ENCODE peak calls at places on chromosomes 3 and 15, in seven cellular contexts. M, K, W, A, I, B and E are unnamed samples.

GRCh38 chr3:125374996-125375941 is at the start of gene ZNF148:
- DNase-seq in M (peak), K (peak), W (peak), A (peak), I (peak), B (peak), E (peak)

GRCh38 chr15:84142888-84143337 is 92.7 kb upstream of the GOLGA6L4 start:
- DNase-seq in M (peak), K (peak), W (peak), A (peak), I (peak), B (peak), E (peak)

GRCh38 chr15:87131067-87131466 is 1051.4 kb downstream of the AGBL1 start:
- DNase-seq in M (no peak), K (no peak), W (no peak), A (no peak), I (no peak), B (no peak), E (no peak)

GRCh38 chr15:90042766-90043525 is 41.8 kb downstream of the ZNF710 start:
- DNase-seq in M (no peak), K (no peak), W (no peak), A (no peak), I (no peak), B (no peak), E (no peak)

GRCh38 chr15:44296625-44297524 is 8.4 kb downstream of the GOLM2 start:
- DNase-seq in M (peak), K (no peak), W (peak), A (no peak), I (no peak), B (peak), E (peak)

GRCh38 chr15:34365073-34365825 is 1.7 kb downstream of the LPCAT4 start:
- DNase-seq in M (no peak), K (no peak), W (no peak), A (no peak), I (no peak), B (no peak), E (no peak)

GRCh38 chr3:8494332-8494731 is 7.3 kb upstream of the LMCD1 start:
- DNase-seq in M (no peak), K (no peak), W (no peak), A (no peak), I (no peak), B (no peak), E (no peak)

GRCh38 chr3:167866321-167866720 is 130.8 kb downstream of the SERPINI1 start:
- DNase-seq in M (no peak), K (no peak), W (no peak), A (no peak), I (no peak), B (no peak), E (no peak)

GRCh38 chr3:26368312-26368711 is 254.3 kb upstream of the LRRC3B start:
- DNase-seq in M (no peak), K (no peak), W (no peak), A (no peak), I (no peak), B (no peak), E (no peak)

GRCh38 chr15:95990833-95991232 is 339.7 kb upstream of the NR2F2 start:
- DNase-seq in M (no peak), K (peak), W (no peak), A (no peak), I (no peak), B (no peak), E (no peak)

GRCh38 chr3:73419179-73419803 is 205.4 kb downstream of the PDZRN3 start:
- DNase-seq in M (no peak), K (no peak), W (no peak), A (no peak), I (no peak), B (no peak), E (no peak)

GRCh38 chr15:83082730-83083386 is 15.8 kb upstream of the BTBD1 start:
- DNase-seq in M (no peak), K (no peak), W (no peak), A (no peak), I (no peak), B (peak), E (no peak)
- TF ChIP-seq JUND in M (no peak), K (no peak), W (no peak), A (no peak), I (no peak), B (no peak), E (no peak)

DNA sequence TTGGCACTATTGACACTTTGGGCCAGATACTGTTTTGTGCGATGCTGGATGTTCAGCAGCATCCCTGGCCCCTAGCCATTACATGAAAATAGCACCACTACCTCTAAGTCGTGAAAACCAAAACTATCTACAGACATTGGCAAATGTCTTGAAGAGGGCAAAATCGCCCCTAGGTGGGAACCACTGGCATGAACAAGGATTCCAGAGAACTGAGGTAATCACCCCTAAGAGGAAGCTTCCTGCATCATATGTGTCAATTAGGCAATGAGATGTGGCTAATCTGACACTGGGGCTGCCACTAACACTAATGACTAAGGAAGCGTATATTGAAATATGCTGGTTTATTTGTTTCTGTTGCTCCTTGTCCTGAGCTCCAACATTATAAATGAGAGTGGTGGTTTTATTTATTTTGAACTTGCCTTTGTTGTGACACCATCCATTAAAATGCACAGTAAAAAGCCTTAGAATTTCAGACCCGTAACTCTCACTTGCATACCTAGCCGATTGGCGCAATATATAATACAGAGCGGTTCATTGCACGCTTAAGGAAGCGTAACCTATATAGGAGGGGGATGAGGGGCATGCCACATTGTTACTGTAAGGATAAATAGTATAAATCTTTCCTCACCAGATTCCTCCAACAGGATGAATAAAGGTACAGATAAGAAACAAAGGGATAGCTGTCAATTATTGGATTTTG is 299.8 kb upstream of the CNTN4 start:
- DNase-seq in M (no peak), K (no peak), W (no peak), A (no peak), I (no peak), B (no peak), E (no peak)
- TF ChIP-seq JUND in M (no peak), K (no peak), W (no peak), A (no peak), I (no peak), B (no peak), E (no peak)

GRCh38 chr3:59607628-59608027 is 557.8 kb upstream of the CFAP20DC start:
- DNase-seq in M (peak), K (no peak), W (peak), A (no peak), I (no peak), B (peak), E (no peak)

GRCh38 chr3:59609967-59610366 is 560.1 kb upstream of the CFAP20DC start:
- DNase-seq in M (no peak), K (no peak), W (no peak), A (no peak), I (no peak), B (no peak), E (no peak)

GRCh38 chr3:59605944-59606534 is 556.2 kb upstream of the CFAP20DC start:
- DNase-seq in M (no peak), K (no peak), W (no peak), A (no peak), I (no peak), B (no peak), E (no peak)

GRCh38 chr3:59606638-59607262 is 556.9 kb upstream of the CFAP20DC start:
- DNase-seq in M (no peak), K (no peak), W (no peak), A (peak), I (no peak), B (no peak), E (no peak)

GRCh38 chr3:59608356-59608755 is 558.5 kb upstream of the CFAP20DC start:
- DNase-seq in M (no peak), K (no peak), W (no peak), A (no peak), I (no peak), B (no peak), E (no peak)
- TF ChIP-seq JUND in M (no peak), K (no peak), W (no peak), A (no peak), I (no peak), B (no peak), E (no peak)

GRCh38 chr15:22867886-22868285 is 29.4 kb downstream of the NIPA2 start:
- DNase-seq in M (no peak), K (no peak), W (no peak), A (no peak), I (no peak), B (no peak), E (no peak)
- TF ChIP-seq JUND in M (no peak), K (no peak), W (no peak), A (no peak), I (no peak), B (no peak), E (no peak)

GRCh38 chr15:67133738-67134576 is 68.6 kb downstream of the SMAD3 start:
- DNase-seq in M (no peak), K (no peak), W (no peak), A (no peak), I (no peak), B (no peak), E (no peak)
- TF ChIP-seq JUND in M (no peak), K (no peak), W (no peak), A (no peak), I (no peak), B (no peak), E (no peak)

DNA sequence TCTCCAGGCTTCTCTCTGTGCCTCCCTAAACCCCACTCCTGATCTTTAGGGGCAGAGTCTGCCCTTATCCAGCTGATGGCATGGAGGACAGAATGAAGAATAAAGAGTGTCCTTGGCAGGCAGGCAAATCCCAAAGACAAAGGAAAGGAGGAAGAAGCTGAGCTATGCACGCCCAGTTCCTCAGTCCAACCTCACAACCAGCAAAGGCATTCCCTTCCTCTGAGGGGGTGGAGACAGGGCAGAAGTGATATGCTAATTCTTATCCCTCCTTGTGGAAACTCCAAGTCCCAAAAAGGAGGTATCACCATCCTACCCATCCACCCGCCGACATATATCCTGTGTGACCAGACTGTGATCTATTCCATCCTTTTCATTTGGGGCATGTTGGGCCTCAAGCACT is 10.5 kb upstream of the CCDC54 start:
- DNase-seq in M (no peak), K (no peak), W (no peak), A (no peak), I (no peak), B (peak), E (no peak)
- TF ChIP-seq JUND in M (no peak), K (no peak), W (no peak), A (no peak), I (no peak), B (no peak), E (no peak)